ENCODE peak calls at places on chromosomes 3 and 15, in five cellular contexts. C is gastrocnemius medialis, H is ovary, Y is aorta, F is A549. D is an unnamed sample.
A peak's percentile ranks its signal among the peaks of the same experiment; 100 is the strongest.

GRCh38 chr3:30693470-30694120 is 87.2 kb downstream of the TGFBR2 start:
- DNase-seq in C (no peak), H (no peak), Y (no peak), F (peak; percentile 77), D (peak; percentile 83)

GRCh38 chr3:48435223-48435595 is 4.7 kb downstream of the CCDC51 start:
- DNase-seq in C (no peak), H (peak; percentile 29), Y (no peak), F (no peak), D (no peak)

GRCh38 chr3:165103616-165104015 is 25.3 kb upstream of the SI start:
- DNase-seq in C (no peak), H (no peak), Y (no peak), F (no peak), D (no peak)

GRCh38 chr3:127065561-127066270 is 82.8 kb downstream of the PLXNA1 start:
- DNase-seq in C (peak; percentile 27), H (peak; percentile 9), Y (peak; percentile 23), F (no peak), D (no peak)

GRCh38 chr3:16849795-16850194 is 35.0 kb upstream of the PLCL2 start:
- DNase-seq in C (no peak), H (no peak), Y (no peak), F (no peak), D (no peak)

GRCh38 chr3:118425272-118425837 is 609.3 kb downstream of the IGSF11 start:
- DNase-seq in C (no peak), H (no peak), Y (no peak), F (no peak), D (no peak)

GRCh38 chr3:170421147-170421641 is 2.5 kb downstream of the CLDN11 start:
- DNase-seq in C (no peak), H (peak; percentile 56), Y (no peak), F (no peak), D (peak; percentile 22)

GRCh38 chr3:177448987-177449975 is 252.0 kb upstream of the TBL1XR1 start:
- DNase-seq in C (no peak), H (no peak), Y (no peak), F (no peak), D (no peak)

GRCh38 chr3:122533931-122534334 is 19.2 kb upstream of the KPNA1 start:
- DNase-seq in C (no peak), H (no peak), Y (no peak), F (peak; percentile 58), D (peak; percentile 55)

GRCh38 chr15:41698779-41699178 is 38.6 kb downstream of the MGA start:
- DNase-seq in C (no peak), H (no peak), Y (no peak), F (no peak), D (no peak)

GRCh38 chr15:28897861-28898608 is 12.3 kb downstream of the APBA2 start:
- DNase-seq in C (no peak), H (no peak), Y (no peak), F (no peak), D (no peak)

GRCh38 chr3:95350066-95350465 is 1287.2 kb downstream of the NSUN3 start:
- DNase-seq in C (no peak), H (no peak), Y (no peak), F (no peak), D (no peak)

GRCh38 chr3:65048151-65048550 is 360.4 kb upstream of the ADAMTS9 start:
- DNase-seq in C (no peak), H (no peak), Y (no peak), F (no peak), D (no peak)

GRCh38 chr3:127811717-127812116 is 10.6 kb downstream of the MGLL start:
- DNase-seq in C (no peak), H (no peak), Y (no peak), F (no peak), D (no peak)

GRCh38 chr15:98850991-98851776 is 156.4 kb downstream of the PGPEP1L start:
- DNase-seq in C (peak; percentile 50), H (peak; percentile 79), Y (peak; percentile 83), F (peak; percentile 89), D (peak; percentile 82)

GRCh38 chr3:106482436-106482835 is 613.6 kb upstream of the CBLB start:
- DNase-seq in C (no peak), H (no peak), Y (no peak), F (no peak), D (peak; percentile 42)

GRCh38 chr3:164897335-164897734 is 181.0 kb downstream of the SI start:
- DNase-seq in C (no peak), H (no peak), Y (no peak), F (no peak), D (peak; percentile 50)

GRCh38 chr15:65638107-65638506 is 16.4 kb downstream of the SLC24A1 start:
- DNase-seq in C (no peak), H (peak; percentile 46), Y (no peak), F (no peak), D (no peak)

GRCh38 chr15:48393650-48394049 is 62.4 kb downstream of the DUT start:
- DNase-seq in C (no peak), H (peak; percentile 60), Y (peak; percentile 69), F (no peak), D (peak; percentile 85)

GRCh38 chr3:194623449-194624290 is 9.5 kb downstream of the TMEM44 start:
- DNase-seq in C (no peak), H (no peak), Y (no peak), F (no peak), D (no peak)

GRCh38 chr3:47841786-47842349 is 38.9 kb downstream of the DHX30 start:
- DNase-seq in C (no peak), H (no peak), Y (no peak), F (no peak), D (no peak)

GRCh38 chr15:38669160-38669505 is 104.5 kb upstream of the RASGRP1 start:
- DNase-seq in C (no peak), H (no peak), Y (no peak), F (no peak), D (no peak)

GRCh38 chr15:38671003-38671382 is 106.4 kb upstream of the RASGRP1 start:
- DNase-seq in C (no peak), H (no peak), Y (no peak), F (no peak), D (no peak)

GRCh38 chr15:38670142-38671002 is 105.8 kb upstream of the RASGRP1 start:
- DNase-seq in C (no peak), H (no peak), Y (no peak), F (no peak), D (no peak)

GRCh38 chr15:38672814-38673292 is 108.2 kb upstream of the RASGRP1 start:
- DNase-seq in C (no peak), H (no peak), Y (no peak), F (peak; percentile 5), D (no peak)

GRCh38 chr15:38671675-38672141 is 107.1 kb upstream of the RASGRP1 start:
- DNase-seq in C (no peak), H (no peak), Y (no peak), F (no peak), D (no peak)
- H3K4me1 ChIP-seq in C (no peaks in the 10 kb centered on the region), H (no peaks in the 10 kb centered on the region), Y (no peaks in the 10 kb centered on the region), F (no peaks in the 10 kb centered on the region), D (peaks cover 4% of the 10 kb centered on the region)

GRCh38 chr3:188760408-188760807 is 411.4 kb upstream of the TPRG1 start:
- DNase-seq in C (no peak), H (no peak), Y (no peak), F (no peak), D (no peak)
- H3K27ac ChIP-seq in C (no peak overlapping the region), H (no peak overlapping the region), Y (no peak overlapping the region), F (no peak overlapping the region), D (no peak overlapping the region)

DNA sequence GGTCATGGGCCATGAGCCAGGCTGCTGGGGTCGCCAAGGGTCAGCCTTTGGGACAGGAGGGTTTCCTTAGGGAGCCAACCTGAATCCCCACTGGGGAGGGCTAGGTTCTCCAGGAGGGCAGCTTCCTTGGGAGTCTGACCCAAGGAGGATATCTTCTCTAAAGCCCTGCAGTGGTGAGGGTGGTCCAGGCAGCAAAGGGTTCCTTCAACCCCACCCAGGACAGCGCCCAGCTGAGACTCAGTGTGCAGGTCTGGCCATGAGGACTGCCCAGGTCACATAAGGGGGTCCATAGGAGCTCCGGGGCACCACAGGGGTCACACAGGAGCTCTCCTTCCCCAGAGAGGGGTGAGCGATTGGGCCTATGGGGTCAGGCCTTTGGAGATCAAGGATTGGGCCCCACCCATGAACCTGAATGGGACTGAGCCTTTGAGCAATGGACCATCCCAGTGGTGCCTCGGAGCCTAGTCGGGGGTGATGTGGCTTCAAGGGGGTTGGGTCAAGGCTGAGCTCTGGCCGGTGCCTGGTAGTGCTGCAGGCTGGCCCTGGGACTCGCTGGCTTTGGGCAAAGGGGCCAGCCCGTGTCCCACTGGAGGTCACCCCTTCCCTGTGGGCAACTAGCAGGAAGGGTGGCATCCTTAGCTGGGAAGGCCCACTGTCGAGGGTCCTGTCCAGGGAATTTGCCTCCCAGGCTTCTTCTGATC is 216.5 kb downstream of the SNRPN start:
- DNase-seq in C (no peak), H (peak; percentile 12), Y (peak; percentile 31), F (no peak), D (no peak)
- H3K9me3 ChIP-seq in C (no peaks in the 10 kb centered on the region), H (no peaks in the 10 kb centered on the region), Y (peaks cover 8% of the 10 kb centered on the region), F (no peaks in the 10 kb centered on the region), D (no peaks in the 10 kb centered on the region)

GRCh38 chr3:32852146-32852545 is 34.3 kb downstream of the TRIM71 start:
- DNase-seq in C (no peak), H (no peak), Y (no peak), F (no peak), D (no peak)

GRCh38 chr3:32856901-32857507 is 39.2 kb downstream of the TRIM71 start:
- DNase-seq in C (no peak), H (peak; percentile 46), Y (no peak), F (no peak), D (no peak)

GRCh38 chr3:32856355-32856889 is 38.6 kb downstream of the TRIM71 start:
- DNase-seq in C (no peak), H (no peak), Y (no peak), F (peak; percentile 29), D (no peak)

GRCh38 chr3:32857921-32858320 is 40.1 kb downstream of the TRIM71 start:
- DNase-seq in C (no peak), H (no peak), Y (no peak), F (no peak), D (no peak)

DNA sequence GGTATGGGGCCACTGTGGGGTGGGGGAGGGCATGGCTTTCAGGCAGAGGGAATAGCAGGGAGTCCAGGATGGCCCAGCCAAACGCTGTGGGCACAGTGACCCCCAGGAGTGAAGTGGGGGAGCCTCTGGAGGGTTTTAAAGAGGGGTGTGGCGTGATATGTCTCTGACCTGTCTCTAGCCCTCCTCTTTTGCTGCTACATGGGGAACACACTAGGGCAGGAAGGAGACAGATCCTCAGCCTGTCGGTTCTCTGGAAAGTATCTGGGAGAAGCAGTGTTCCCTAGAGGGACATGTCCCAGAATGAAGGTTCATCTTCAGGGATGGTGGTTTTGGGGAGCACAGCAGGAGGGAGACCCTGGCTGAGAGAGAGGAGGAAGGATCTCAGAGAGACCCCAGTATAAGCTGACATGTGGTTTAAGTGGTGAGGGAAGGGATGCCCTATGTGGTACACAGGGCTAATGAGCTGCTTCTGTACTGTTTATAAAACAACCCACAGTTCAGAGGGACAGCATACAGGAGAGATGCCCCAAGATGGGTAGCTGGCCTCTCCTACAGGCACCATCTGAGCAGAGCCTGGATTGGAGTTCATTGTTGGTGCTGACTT is 37.7 kb downstream of the TRIM71 start:
- DNase-seq in C (no peak), H (no peak), Y (no peak), F (no peak), D (no peak)
- H3K4me1 ChIP-seq in C (no peaks in the 10 kb centered on the region), H (no peaks in the 10 kb centered on the region), Y (no peaks in the 10 kb centered on the region), F (peaks cover 7% of the 10 kb centered on the region), D (peaks cover 43% of the 10 kb centered on the region)

GRCh38 chr3:53255775-53256703 is at the start of gene TKT:
- DNase-seq in C (peak; percentile 70), H (peak; percentile 89), Y (peak; percentile 92), F (peak; percentile 82), D (peak; percentile 94)
- H3K27ac ChIP-seq in C (peak within 1 kb of the TSS; percentile 95), H (peak within 1 kb of the TSS; percentile 82), Y (peak within 1 kb of the TSS; percentile 46), F (peak within 1 kb of the TSS; percentile 100), D (peak within 1 kb of the TSS; percentile 41)